ENCODE peak calls at places on chromosomes 3 and 15, in seven cellular contexts. D, U, C, O, J, M and S are unnamed samples.

GRCh38 chr15:41969851-41970431 is 2.4 kb downstream of the EHD4 start:
- DNase-seq in J (no peak), U (no peak), D (no peak), M (no peak), C (no peak), O (no peak), S (no peak)

GRCh38 chr3:130826516-130826915 is 67.4 kb upstream of the ATP2C1 start:
- DNase-seq in D (no peak), J (no peak), O (no peak), C (no peak), U (no peak), M (no peak), S (peak)

GRCh38 chr3:156551746-156552145 is 3.2 kb downstream of the SSR3 start:
- DNase-seq in J (no peak), U (no peak), O (peak), D (peak), M (peak), C (no peak), S (peak)

GRCh38 chr3:154795582-154795981 is 284.5 kb upstream of the MME start:
- DNase-seq in C (no peak), J (no peak), M (peak), D (peak), O (peak), U (no peak), S (peak)

GRCh38 chr3:46129588-46130272 is 78.4 kb downstream of the CCR1 start:
- DNase-seq in U (no peak), O (no peak), J (no peak), C (no peak), D (no peak), M (no peak), S (no peak)

GRCh38 chr15:99755692-99756409 is 22.6 kb upstream of the LYSMD4 start:
- DNase-seq in U (peak), D (peak), J (peak), C (peak), O (peak), M (peak), S (peak)

GRCh38 chr15:61621146-61621545 is 392.0 kb upstream of the RORA start:
- DNase-seq in C (peak), M (peak), O (peak), D (peak), U (no peak), J (no peak), S (peak)

GRCh38 chr3:67635257-67635656 is 19.2 kb downstream of the SUCLG2 start:
- DNase-seq in O (peak), C (no peak), U (no peak), J (no peak), M (peak), D (peak), S (peak)

GRCh38 chr3:94596141-94596540 is 533.3 kb downstream of the NSUN3 start:
- DNase-seq in M (no peak), J (no peak), O (no peak), D (no peak), U (no peak), C (no peak), S (no peak)

GRCh38 chr3:128353991-128354687 is 112.6 kb downstream of the DNAJB8 start:
- DNase-seq in O (peak), C (peak), M (no peak), U (peak), J (no peak), D (peak), S (no peak)

GRCh38 chr3:184154909-184155643 is at the start of gene DVL3:
- DNase-seq in O (peak), U (peak), J (peak), D (peak), M (peak), C (peak), S (peak)

GRCh38 chr15:46502668-46503067 is 867.8 kb downstream of the SQOR start:
- DNase-seq in U (no peak), O (peak), J (no peak), D (no peak), C (no peak), M (no peak), S (peak)

GRCh38 chr3:66822059-66823009 is 175.8 kb upstream of the KBTBD8 start:
- DNase-seq in O (peak), M (peak), J (peak), D (peak), C (peak), U (peak), S (peak)

GRCh38 chr3:47362704-47363103 is 18.1 kb upstream of the PTPN23 start:
- DNase-seq in D (peak), J (no peak), U (no peak), M (no peak), C (no peak), O (peak), S (no peak)

GRCh38 chr3:156732715-156733114 is 58.3 kb downstream of the TIPARP start:
- DNase-seq in D (no peak), M (no peak), J (no peak), O (no peak), C (no peak), U (no peak), S (no peak)

GRCh38 chr3:120855665-120856437 is 52.2 kb upstream of the STXBP5L start:
- DNase-seq in C (no peak), J (peak), D (peak), M (peak), U (no peak), O (peak), S (peak)

GRCh38 chr3:50355829-50356552 is 3.3 kb downstream of the TMEM115 start:
- DNase-seq in O (no peak), C (no peak), D (no peak), J (no peak), M (no peak), U (no peak), S (no peak)

GRCh38 chr15:40105517-40106202 is 3.0 kb downstream of the BMF start:
- DNase-seq in M (no peak), U (no peak), C (no peak), J (no peak), O (no peak), D (no peak), S (no peak)

GRCh38 chr3:130850044-130850797 is 43.7 kb upstream of the ATP2C1 start:
- DNase-seq in D (peak), C (no peak), M (peak), O (peak), J (no peak), U (no peak), S (peak)

GRCh38 chr15:25224396-25224795 is 214.4 kb downstream of the UBE3A start:
- DNase-seq in D (no peak), O (no peak), C (no peak), U (no peak), M (no peak), J (no peak), S (no peak)

GRCh38 chr3:78856164-78856563 is 911.6 kb downstream of the ROBO1 start:
- DNase-seq in D (no peak), J (no peak), O (no peak), U (no peak), C (no peak), M (no peak), S (no peak)

GRCh38 chr15:94480289-94480834 is 249.0 kb downstream of the MCTP2 start:
- DNase-seq in O (no peak), U (no peak), D (no peak), M (no peak), J (no peak), C (no peak), S (peak)

GRCh38 chr3:185992801-185993467 is 55.1 kb upstream of the TRA2B start:
- DNase-seq in J (no peak), M (peak), U (no peak), C (no peak), D (peak), O (no peak), S (no peak)

GRCh38 chr3:129046037-129046731 is 14.4 kb upstream of the GP9 start:
- DNase-seq in U (no peak), C (no peak), D (no peak), J (no peak), M (no peak), O (no peak), S (no peak)

GRCh38 chr3:142117452-142117851 is 31.9 kb downstream of the TFDP2 start:
- DNase-seq in O (no peak), U (no peak), M (no peak), C (no peak), D (no peak), J (no peak), S (no peak)

GRCh38 chr15:38072007-38072506 is 137.6 kb downstream of the TMCO5A start:
- DNase-seq in M (no peak), O (no peak), J (no peak), U (no peak), D (no peak), C (no peak), S (no peak)

GRCh38 chr3:82294609-82295008 is 533.2 kb upstream of the GBE1 start:
- DNase-seq in D (no peak), O (no peak), U (no peak), C (no peak), M (no peak), J (no peak), S (no peak)

GRCh38 chr3:88059380-88060160 is 515 bp downstream of the ZNF654 start:
- DNase-seq in D (no peak), C (no peak), J (peak), U (no peak), M (no peak), O (no peak), S (peak)

GRCh38 chr3:115581347-115582135 is 41.8 kb upstream of the GAP43 start:
- DNase-seq in U (no peak), M (peak), J (no peak), C (peak), O (peak), D (peak), S (peak)

GRCh38 chr3:126023390-126023789 is 54.4 kb downstream of the ROPN1B start:
- DNase-seq in D (no peak), U (no peak), J (no peak), C (no peak), O (no peak), M (no peak), S (no peak)

GRCh38 chr3:138423316-138423715 is 11.1 kb upstream of the ESYT3 start:
- DNase-seq in C (no peak), J (no peak), D (no peak), U (no peak), O (no peak), M (no peak), S (no peak)

GRCh38 chr15:99425666-99426301 is 140.0 kb upstream of the MEF2A start:
- DNase-seq in O (peak), U (no peak), J (no peak), M (no peak), D (peak), C (peak), S (peak)

GRCh38 chr15:80584973-80585372 is 110.1 kb upstream of the ABHD17C start:
- DNase-seq in U (no peak), M (no peak), O (no peak), C (no peak), D (peak), J (no peak), S (no peak)

GRCh38 chr3:42884324-42884723 is 8.6 kb upstream of the CYP8B1 start:
- DNase-seq in O (no peak), U (no peak), J (no peak), M (no peak), C (no peak), D (no peak), S (no peak)

DNA sequence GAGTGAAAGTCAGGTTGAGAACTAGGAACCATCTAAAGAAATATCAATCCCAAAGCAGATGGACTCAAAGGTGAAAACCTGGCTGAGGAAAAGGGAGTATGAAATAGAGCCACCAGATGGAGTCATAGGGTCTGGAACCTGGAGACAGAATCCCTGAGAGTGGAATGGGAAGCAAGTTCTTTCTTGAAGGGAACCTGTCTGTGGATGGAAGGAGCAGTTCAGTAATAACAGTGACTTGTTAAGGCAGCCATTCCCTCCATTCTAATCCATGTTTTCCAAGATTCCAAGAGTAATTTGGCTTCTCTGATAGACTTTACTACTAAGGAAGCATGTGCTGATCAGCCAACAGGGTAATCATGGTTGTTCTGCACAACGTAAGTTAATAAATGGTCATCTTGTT is 22.5 kb upstream of the AQP9 start:
- DNase-seq in U (no peak), J (no peak), M (peak), C (no peak), O (peak), D (peak), S (peak)
- TF ChIP-seq CTCF in U (peak), J (no peak), M (peak), C (no peak), O (peak), D (peak), S (peak)

DNA sequence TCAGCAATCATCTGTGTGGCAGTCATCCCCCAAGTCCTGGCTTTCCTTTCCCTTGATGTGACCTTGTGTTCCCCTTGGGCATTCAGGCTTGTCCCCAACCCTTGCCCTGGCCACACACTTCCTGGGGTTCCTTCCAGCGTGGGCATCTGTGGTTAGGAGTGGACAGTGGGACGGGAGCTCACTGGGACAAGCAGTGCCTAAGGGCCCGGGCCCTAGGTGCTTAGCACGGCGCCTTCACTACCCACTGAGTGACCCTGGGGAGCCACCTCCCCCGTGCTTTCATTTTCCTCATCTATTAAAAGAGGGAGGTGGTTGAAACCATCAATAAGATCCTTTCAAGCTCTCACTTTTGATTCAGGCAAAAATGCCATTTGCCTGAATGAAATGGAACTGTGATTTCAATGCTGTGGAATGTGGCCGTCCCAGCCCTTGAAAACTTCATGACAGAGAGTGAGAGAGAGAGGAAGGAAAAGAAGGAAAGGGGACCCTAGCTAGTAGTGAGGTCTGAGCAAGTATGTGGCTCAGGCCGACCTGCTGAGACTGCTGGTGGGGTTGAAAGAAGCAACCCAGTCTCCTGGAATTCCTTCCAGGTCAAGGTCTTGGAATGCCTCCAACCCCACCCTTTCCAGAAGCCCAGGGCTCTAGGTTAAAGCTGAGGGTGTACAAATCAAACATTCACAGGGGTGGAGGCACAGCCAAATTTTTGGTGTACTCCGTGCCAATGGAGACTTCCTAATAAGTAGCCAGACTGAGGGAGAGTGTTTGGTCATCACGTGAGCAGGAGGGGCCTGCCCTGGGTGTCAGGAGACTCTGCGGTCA is 302.9 kb downstream of the TLE3 start:
- DNase-seq in J (no peak), C (no peak), M (peak), D (peak), O (peak), U (no peak), S (peak)
- H3K4me3 ChIP-seq in J (no peak), C (no peak), M (no peak), D (no peak), O (no peak), U (no peak), S (no peak)

GRCh38 chr15:60323322-60323721 is 74.5 kb downstream of the ANXA2 start:
- DNase-seq in D (no peak), O (no peak), J (no peak), U (no peak), C (no peak), M (no peak), S (no peak)

GRCh38 chr15:60315878-60316277 is 81.9 kb downstream of the ANXA2 start:
- DNase-seq in M (no peak), C (no peak), O (no peak), U (no peak), J (no peak), D (no peak), S (no peak)

GRCh38 chr15:60316961-60317360 is 80.8 kb downstream of the ANXA2 start:
- DNase-seq in U (no peak), C (no peak), J (no peak), M (no peak), O (no peak), D (no peak), S (peak)

GRCh38 chr15:60318236-60318867 is 79.4 kb downstream of the ANXA2 start:
- DNase-seq in J (no peak), O (no peak), M (no peak), D (no peak), U (no peak), C (no peak), S (no peak)

DNA sequence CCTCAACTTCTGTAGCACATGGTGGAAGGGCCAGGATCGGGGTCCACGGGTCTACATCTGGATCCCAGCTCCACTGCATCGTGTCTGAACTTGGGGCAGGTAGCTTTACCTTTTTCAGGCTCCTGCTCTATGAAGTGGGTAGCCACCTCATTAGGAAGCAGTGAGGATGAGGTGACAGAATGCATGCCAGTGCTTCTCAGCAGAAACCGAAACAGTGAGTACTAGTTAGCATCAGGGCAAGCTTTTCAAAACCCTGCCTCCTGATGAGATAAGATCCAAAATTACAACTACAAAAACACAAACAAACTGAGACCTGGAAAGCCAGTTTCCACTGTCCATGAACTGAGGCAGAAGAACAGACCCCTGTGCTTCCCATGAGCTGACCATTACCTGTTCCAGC is 77.4 kb downstream of the ANXA2 start:
- DNase-seq in J (no peak), U (no peak), D (no peak), O (no peak), C (no peak), M (no peak), S (no peak)
- TF ChIP-seq CTCF in J (no peak), U (no peak), D (no peak), O (no peak), C (no peak), M (no peak), S (no peak)

DNA sequence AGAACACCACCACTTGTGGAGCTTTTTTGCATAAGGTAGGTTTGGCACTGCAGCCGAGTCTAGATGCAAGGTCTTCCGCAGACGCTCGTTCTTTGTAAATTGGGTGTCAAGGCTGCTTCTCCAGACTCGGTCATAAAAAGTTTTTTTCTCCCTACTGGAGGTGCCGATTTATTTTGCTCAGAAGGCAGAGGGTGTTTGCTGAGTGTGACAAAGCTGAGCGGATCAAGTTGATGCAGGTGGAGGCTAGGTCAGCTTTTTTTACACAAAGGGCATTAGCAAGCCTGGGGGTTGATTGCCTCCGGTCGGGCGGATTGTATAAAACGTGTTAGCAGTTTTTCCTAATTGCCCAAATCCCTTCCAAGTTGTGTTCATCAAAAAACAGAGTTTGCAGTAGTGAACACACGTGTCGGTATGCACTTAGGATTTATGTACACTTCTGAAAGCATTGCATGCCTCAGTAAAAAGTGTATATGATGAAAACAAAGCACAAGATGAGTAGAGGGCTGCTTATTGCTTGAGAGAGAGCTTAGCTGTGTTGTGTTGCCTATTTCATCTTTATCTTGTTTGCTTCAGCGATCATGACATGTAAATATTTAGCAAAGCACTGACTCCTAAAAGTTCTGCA is 2.6 kb downstream of the GPR160 start:
- DNase-seq in O (no peak), C (no peak), D (no peak), U (no peak), J (no peak), M (no peak), S (peak)
- H3K4me3 ChIP-seq in O (no peak), C (no peak), D (no peak), U (peak), J (no peak), M (no peak), S (no peak)

GRCh38 chr3:124586126-124587052 is 143.9 kb upstream of the UMPS start:
- DNase-seq in U (no peak), J (no peak), C (no peak), O (no peak), D (no peak), M (no peak), S (no peak)
- TF ChIP-seq CTCF in U (no peak), J (no peak), C (no peak), O (no peak), D (no peak), M (no peak), S (no peak)